ENCODE peak calls at places on chromosomes 1 and 21, in four cellular contexts. G is A549, X is K562, Z is HepG2. N is an unnamed sample.
A peak's percentile ranks its signal among the peaks of the same experiment; 100 is the strongest.

GRCh38 chr1:46749921-46750404 is 31.0 kb upstream of the EFCAB14 start:
- DNase-seq in Z (no peak), X (no peak), G (no peak), N (no peak)

GRCh38 chr1:171446396-171446795 is 38.9 kb upstream of the PRRC2C start:
- DNase-seq in Z (no peak), X (no peak), G (no peak), N (no peak)

GRCh38 chr1:19582318-19582717 is 61.8 kb upstream of the NBL1 start:
- DNase-seq in X (peak; percentile 84), G (peak; percentile 25), Z (no peak), N (peak; percentile 42)

GRCh38 chr1:39412079-39412478 is 79.4 kb upstream of the BMP8A start:
- DNase-seq in Z (no peak), X (no peak), G (no peak), N (no peak)

GRCh38 chr1:231272880-231273279 is 31.9 kb downstream of the GNPAT start:
- DNase-seq in Z (no peak), G (no peak), X (no peak), N (no peak)

GRCh38 chr21:45102391-45102932 is 28.1 kb downstream of the ADARB1 start:
- DNase-seq in Z (no peak), G (peak; percentile 37), X (no peak), N (no peak)

GRCh38 chr1:92792340-92792782 is 7.5 kb upstream of the EVI5 start:
- DNase-seq in X (peak; percentile 72), Z (no peak), G (no peak), N (no peak)

GRCh38 chr1:156494309-156494895 is 6.2 kb downstream of the MEF2D start:
- DNase-seq in G (no peak), X (no peak), Z (no peak), N (no peak)

GRCh38 chr21:33663241-33663640 is 20.9 kb downstream of the ITSN1 start:
- DNase-seq in X (no peak), G (no peak), Z (no peak), N (no peak)

GRCh38 chr21:41378849-41379248 is 17.0 kb downstream of the MX2 start:
- DNase-seq in X (no peak), G (no peak), Z (no peak), N (no peak)

GRCh38 chr1:145879775-145880174 is 5.9 kb downstream of the ANKRD35 start:
- DNase-seq in Z (no peak), G (no peak), X (peak; percentile 59), N (no peak)

GRCh38 chr21:28521932-28522826 is 470.5 kb downstream of the LTN1 start:
- DNase-seq in Z (no peak), G (no peak), X (no peak), N (no peak)

GRCh38 chr1:74835046-74835445 is 102.1 kb downstream of the TYW3 start:
- DNase-seq in G (no peak), X (no peak), Z (no peak), N (no peak)

GRCh38 chr1:54596756-54597155 is 26.6 kb downstream of the FAM151A start:
- DNase-seq in G (no peak), Z (no peak), X (no peak), N (no peak)

GRCh38 chr1:78950801-78951200 is 55.7 kb downstream of the ADGRL4 start:
- DNase-seq in G (no peak), X (no peak), Z (no peak), N (no peak)

GRCh38 chr1:63326473-63327380 is 4.4 kb downstream of the FOXD3 start:
- DNase-seq in G (no peak), Z (no peak), X (no peak), N (no peak)

GRCh38 chr21:41065539-41065938 is 102.4 kb upstream of the BACE2 start:
- DNase-seq in X (peak; percentile 5), G (no peak), Z (no peak), N (no peak)

GRCh38 chr21:31351438-31351837 is 7.4 kb upstream of the TIAM1 start:
- DNase-seq in X (no peak), Z (no peak), G (peak; percentile 6), N (no peak)

GRCh38 chr1:245986404-245987221 is 520.5 kb downstream of the SMYD3 start:
- DNase-seq in X (peak; percentile 77), Z (no peak), G (peak; percentile 9), N (no peak)

GRCh38 chr1:52523376-52523775 is 29.5 kb downstream of the TUT4 start:
- DNase-seq in G (no peak), X (no peak), Z (no peak), N (no peak)

GRCh38 chr1:46242918-46243317 is 4.6 kb upstream of the RAD54L start:
- DNase-seq in Z (no peak), X (no peak), G (no peak), N (no peak)

GRCh38 chr1:235642021-235642942 is 7.3 kb downstream of the GNG4 start:
- DNase-seq in G (no peak), X (peak; percentile 34), Z (no peak), N (no peak)

GRCh38 chr1:179380299-179380698 is 14.5 kb downstream of the AXDND1 start:
- DNase-seq in G (no peak), X (no peak), Z (no peak), N (no peak)

GRCh38 chr1:34164510-34165381 is at the start of gene CSMD2:
- DNase-seq in Z (no peak), G (no peak), X (no peak), N (no peak)

GRCh38 chr1:198657550-198658064 is 18.8 kb downstream of the PTPRC start:
- DNase-seq in X (peak; percentile 21), G (no peak), Z (no peak), N (no peak)

GRCh38 chr1:8158995-8159394 is 132.9 kb upstream of the ERRFI1 start:
- DNase-seq in X (no peak), Z (no peak), G (no peak), N (no peak)

GRCh38 chr1:48793863-48794262 is 17.2 kb upstream of the BEND5 start:
- DNase-seq in X (no peak), G (no peak), Z (no peak), N (peak; percentile 45)

GRCh38 chr1:182575540-182576149 is 13.4 kb downstream of the RNASEL start:
- DNase-seq in X (peak; percentile 33), G (no peak), Z (peak; percentile 39), N (no peak)
- TF ChIP-seq POLR2AphosphoS2 in X (no peak), G (no peak), Z (no peak), N (no peak)

GRCh38 chr1:210446479-210446878 is 117.8 kb downstream of the HHAT start:
- DNase-seq in Z (no peak), G (no peak), X (no peak), N (no peak)

GRCh38 chr1:210445931-210446330 is 117.2 kb downstream of the HHAT start:
- DNase-seq in Z (no peak), G (no peak), X (no peak), N (no peak)

GRCh38 chr1:210445485-210445884 is 116.8 kb downstream of the HHAT start:
- DNase-seq in X (no peak), Z (no peak), G (no peak), N (no peak)

GRCh38 chr1:210448293-210448892 is 119.7 kb downstream of the HHAT start:
- DNase-seq in Z (peak; percentile 14), X (peak; percentile 44), G (peak; percentile 36), N (no peak)

DNA sequence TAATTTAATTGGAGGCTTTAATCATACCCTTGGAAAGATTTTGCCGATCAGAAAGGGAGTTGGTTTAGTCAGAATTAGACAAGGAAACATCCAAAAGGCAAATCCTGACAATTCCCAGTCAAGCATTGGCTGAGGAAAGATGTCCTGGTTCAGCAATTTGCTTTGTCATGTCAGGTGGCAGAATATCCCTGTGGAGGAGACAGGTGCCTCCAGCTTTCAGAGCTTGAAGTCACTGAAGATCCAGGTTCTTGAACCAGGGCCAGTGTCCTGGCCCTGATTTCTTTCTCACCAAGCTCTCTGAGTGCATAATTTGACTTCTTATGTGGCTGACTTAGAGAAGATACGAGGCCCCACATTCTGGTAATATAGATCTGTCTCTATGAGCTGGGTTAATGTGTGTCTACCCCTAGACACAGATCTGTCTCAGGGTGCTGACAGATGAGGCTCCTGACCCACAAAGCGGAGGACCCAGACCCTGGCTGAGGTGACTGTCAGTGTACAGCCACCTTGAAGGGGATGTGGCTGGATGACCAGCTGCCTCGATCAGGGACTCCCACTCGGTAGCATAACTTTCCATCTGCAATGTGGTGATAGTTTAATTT is 118.9 kb downstream of the HHAT start:
- DNase-seq in Z (no peak), G (no peak), X (no peak), N (no peak)
- TF ChIP-seq POLR2AphosphoS2 in Z (no peak), G (no peak), X (no peak), N (no peak)

GRCh38 chr1:65791860-65792670 is 630 bp upstream of the PDE4B start:
- DNase-seq in Z (no peak), X (no peak), G (no peak), N (no peak)
- TF ChIP-seq POLR2AphosphoS2 in Z (no peak), X (no peak), G (no peak), N (no peak)

DNA sequence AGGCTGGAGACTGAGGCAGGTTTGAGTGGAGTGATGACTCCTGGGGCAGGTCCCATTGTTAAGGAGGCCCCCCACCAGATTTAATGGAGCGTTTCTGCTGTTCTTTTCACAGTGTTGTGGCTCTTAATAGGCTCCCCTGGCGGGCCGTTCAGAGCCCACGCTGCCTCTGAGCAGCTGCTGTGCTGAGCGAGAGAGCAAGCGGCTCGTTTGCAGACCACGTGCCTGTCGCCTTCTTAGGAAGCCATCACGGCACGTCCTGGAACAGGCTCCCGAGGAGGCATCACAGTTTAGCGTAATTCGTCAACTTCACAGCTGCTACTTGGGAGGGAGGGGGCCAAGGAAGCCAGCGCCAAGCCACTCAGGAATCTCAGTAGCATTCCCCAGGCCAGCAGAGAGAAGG is 70.5 kb upstream of the CTTNBP2NL start:
- DNase-seq in Z (no peak), X (no peak), G (no peak), N (no peak)
- TF ChIP-seq POLR2AphosphoS2 in Z (no peak), X (no peak), G (no peak), N (no peak)

DNA sequence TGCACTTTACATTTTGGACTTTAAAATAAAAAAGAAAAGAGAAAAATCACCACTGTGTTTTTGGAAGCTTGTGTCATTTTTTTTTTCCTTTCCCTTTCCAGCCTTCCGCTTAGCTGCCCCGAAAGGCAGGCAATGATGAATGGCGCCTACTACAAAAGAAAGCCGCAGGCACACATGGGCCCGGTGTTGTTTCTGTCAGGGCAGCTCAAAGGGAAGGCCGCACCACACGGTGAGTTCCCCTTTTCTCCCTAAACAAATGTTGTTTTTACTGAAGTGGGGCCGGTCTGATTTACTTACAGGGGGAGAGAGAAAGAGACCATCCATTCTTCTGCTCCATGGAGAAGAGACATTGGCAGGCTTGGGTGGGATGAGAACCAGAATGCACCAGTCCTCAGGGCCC is 91.2 kb upstream of the PLXNA2 start:
- DNase-seq in Z (no peak), X (no peak), G (no peak), N (no peak)
- TF ChIP-seq POLR2AphosphoS2 in Z (no peak), X (no peak), G (no peak), N (no peak)

DNA sequence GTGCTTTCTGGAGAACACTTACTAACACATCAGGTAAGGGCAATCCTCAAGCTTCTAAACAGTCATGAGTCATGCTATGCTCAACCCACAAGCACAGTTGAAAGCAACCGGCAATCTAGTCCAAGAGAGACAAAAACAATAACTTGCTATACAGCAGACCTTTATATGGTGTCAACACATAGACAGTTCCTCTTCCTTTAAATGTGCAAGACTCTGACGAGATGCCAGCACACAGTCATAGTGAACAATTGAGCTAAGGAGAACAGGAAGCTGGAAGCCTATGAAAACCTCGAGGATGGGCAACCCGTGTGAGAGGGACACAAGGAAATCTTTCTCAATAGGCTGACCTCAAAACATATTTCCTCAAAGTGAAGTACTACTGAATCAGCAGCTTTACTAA is 5.3 kb downstream of the ADIPOR1 start:
- DNase-seq in G (no peak), Z (no peak), X (no peak), N (no peak)
- TF ChIP-seq POLR2AphosphoS2 in G (no peak), Z (no peak), X (no peak), N (no peak)

N was measured in GM12878.